ENCODE peak calls at places on chromosomes 2 and 18, in eight cellular contexts. One of them, this sample, is unnamed.

GRCh38 chr2:202488671-202489070 is 112.5 kb downstream of the BMPR2 start:
- DNase-seq in right atrium auricular region: no peak
- DNase-seq in pancreas: no peak
- DNase-seq in body of pancreas: no peak
- DNase-seq in psoas muscle: no peak
- DNase-seq in stomach: no peak
- DNase-seq in A673: no peak
- DNase-seq in gastrocnemius medialis: no peak
- DNase-seq in this sample: no peak

GRCh38 chr2:86633094-86633740 is 9.6 kb upstream of the RNF103 start:
- DNase-seq in pancreas: peak
- DNase-seq in right atrium auricular region: no peak
- DNase-seq in A673: no peak
- DNase-seq in psoas muscle: no peak
- DNase-seq in gastrocnemius medialis: no peak
- DNase-seq in stomach: peak
- DNase-seq in body of pancreas: peak
- DNase-seq in this sample: no peak

GRCh38 chr18:59180150-59180845 is 39.7 kb upstream of the GRP start:
- DNase-seq in gastrocnemius medialis: no peak
- DNase-seq in pancreas: no peak
- DNase-seq in stomach: no peak
- DNase-seq in A673: peak
- DNase-seq in psoas muscle: no peak
- DNase-seq in body of pancreas: no peak
- DNase-seq in right atrium auricular region: no peak
- DNase-seq in this sample: peak

GRCh38 chr2:68889500-68889899 is 18.3 kb upstream of the BMP10 start:
- DNase-seq in stomach: no peak
- DNase-seq in gastrocnemius medialis: no peak
- DNase-seq in body of pancreas: no peak
- DNase-seq in right atrium auricular region: no peak
- DNase-seq in A673: peak
- DNase-seq in pancreas: no peak
- DNase-seq in psoas muscle: no peak
- DNase-seq in this sample: no peak

GRCh38 chr2:128474014-128474961 is 155.6 kb upstream of the HS6ST1 start:
- DNase-seq in body of pancreas: no peak
- DNase-seq in right atrium auricular region: peak
- DNase-seq in gastrocnemius medialis: no peak
- DNase-seq in A673: no peak
- DNase-seq in stomach: no peak
- DNase-seq in psoas muscle: no peak
- DNase-seq in pancreas: no peak
- DNase-seq in this sample: no peak

GRCh38 chr2:108288534-108289106 is at the start of gene SULT1C2:
- DNase-seq in stomach: peak
- DNase-seq in pancreas: peak
- DNase-seq in gastrocnemius medialis: no peak
- DNase-seq in right atrium auricular region: no peak
- DNase-seq in psoas muscle: no peak
- DNase-seq in body of pancreas: peak
- DNase-seq in A673: peak
- DNase-seq in this sample: no peak

GRCh38 chr2:49224426-49225010 is 70.2 kb upstream of the FSHR start:
- DNase-seq in stomach: peak
- DNase-seq in gastrocnemius medialis: no peak
- DNase-seq in body of pancreas: peak
- DNase-seq in psoas muscle: no peak
- DNase-seq in right atrium auricular region: no peak
- DNase-seq in pancreas: peak
- DNase-seq in A673: no peak
- DNase-seq in this sample: no peak

GRCh38 chr2:60414731-60415130 is 138.7 kb downstream of the BCL11A start:
- DNase-seq in stomach: no peak
- DNase-seq in pancreas: no peak
- DNase-seq in psoas muscle: no peak
- DNase-seq in right atrium auricular region: no peak
- DNase-seq in A673: peak
- DNase-seq in gastrocnemius medialis: no peak
- DNase-seq in body of pancreas: no peak
- DNase-seq in this sample: peak

GRCh38 chr2:207227749-207228145 is 62.0 kb upstream of the KLF7 start:
- DNase-seq in pancreas: no peak
- DNase-seq in right atrium auricular region: no peak
- DNase-seq in body of pancreas: no peak
- DNase-seq in psoas muscle: no peak
- DNase-seq in A673: no peak
- DNase-seq in gastrocnemius medialis: no peak
- DNase-seq in stomach: no peak
- DNase-seq in this sample: no peak

GRCh38 chr2:99153921-99154604 is 679 bp downstream of the TSGA10 start:
- DNase-seq in right atrium auricular region: no peak
- DNase-seq in stomach: no peak
- DNase-seq in gastrocnemius medialis: peak
- DNase-seq in pancreas: no peak
- DNase-seq in A673: no peak
- DNase-seq in psoas muscle: no peak
- DNase-seq in body of pancreas: peak
- DNase-seq in this sample: no peak

GRCh38 chr2:77796397-77796796 is 274.2 kb upstream of the LRRTM4 start:
- DNase-seq in body of pancreas: no peak
- DNase-seq in gastrocnemius medialis: no peak
- DNase-seq in pancreas: no peak
- DNase-seq in right atrium auricular region: no peak
- DNase-seq in A673: peak
- DNase-seq in psoas muscle: no peak
- DNase-seq in stomach: no peak
- DNase-seq in this sample: no peak

GRCh38 chr18:60975419-60975818 is 357.8 kb upstream of the CDH20 start:
- DNase-seq in stomach: no peak
- DNase-seq in right atrium auricular region: no peak
- DNase-seq in A673: no peak
- DNase-seq in gastrocnemius medialis: no peak
- DNase-seq in body of pancreas: no peak
- DNase-seq in pancreas: no peak
- DNase-seq in psoas muscle: no peak
- DNase-seq in this sample: no peak

GRCh38 chr2:6423944-6424343 is 441.8 kb downstream of the CMPK2 start:
- DNase-seq in right atrium auricular region: no peak
- DNase-seq in pancreas: no peak
- DNase-seq in A673: peak
- DNase-seq in body of pancreas: no peak
- DNase-seq in stomach: no peak
- DNase-seq in psoas muscle: no peak
- DNase-seq in gastrocnemius medialis: no peak
- DNase-seq in this sample: peak

GRCh38 chr18:23300211-23300887 is 152.7 kb upstream of the RIOK3 start:
- DNase-seq in body of pancreas: no peak
- DNase-seq in psoas muscle: no peak
- DNase-seq in A673: peak
- DNase-seq in gastrocnemius medialis: no peak
- DNase-seq in pancreas: no peak
- DNase-seq in right atrium auricular region: no peak
- DNase-seq in stomach: no peak
- DNase-seq in this sample: no peak

GRCh38 chr2:226798422-226799210 is 1.0 kb downstream of the IRS1 start:
- DNase-seq in pancreas: peak
- DNase-seq in psoas muscle: peak
- DNase-seq in gastrocnemius medialis: peak
- DNase-seq in A673: peak
- DNase-seq in stomach: peak
- DNase-seq in right atrium auricular region: no peak
- DNase-seq in body of pancreas: peak
- DNase-seq in this sample: peak

GRCh38 chr2:226797989-226798421 is 1.6 kb downstream of the IRS1 start:
- DNase-seq in pancreas: no peak
- DNase-seq in stomach: peak
- DNase-seq in A673: peak
- DNase-seq in gastrocnemius medialis: peak
- DNase-seq in psoas muscle: no peak
- DNase-seq in body of pancreas: no peak
- DNase-seq in right atrium auricular region: no peak
- DNase-seq in this sample: no peak

GRCh38 chr2:226796012-226796839 is 3.4 kb downstream of the IRS1 start:
- DNase-seq in A673: peak
- DNase-seq in gastrocnemius medialis: no peak
- DNase-seq in right atrium auricular region: no peak
- DNase-seq in pancreas: peak
- DNase-seq in body of pancreas: no peak
- DNase-seq in psoas muscle: peak
- DNase-seq in stomach: no peak
- DNase-seq in this sample: peak

GRCh38 chr2:226796840-226797288 is 2.8 kb downstream of the IRS1 start:
- DNase-seq in A673: peak
- DNase-seq in psoas muscle: peak
- DNase-seq in right atrium auricular region: no peak
- DNase-seq in stomach: peak
- DNase-seq in pancreas: no peak
- DNase-seq in body of pancreas: no peak
- DNase-seq in gastrocnemius medialis: peak
- DNase-seq in this sample: peak

DNA sequence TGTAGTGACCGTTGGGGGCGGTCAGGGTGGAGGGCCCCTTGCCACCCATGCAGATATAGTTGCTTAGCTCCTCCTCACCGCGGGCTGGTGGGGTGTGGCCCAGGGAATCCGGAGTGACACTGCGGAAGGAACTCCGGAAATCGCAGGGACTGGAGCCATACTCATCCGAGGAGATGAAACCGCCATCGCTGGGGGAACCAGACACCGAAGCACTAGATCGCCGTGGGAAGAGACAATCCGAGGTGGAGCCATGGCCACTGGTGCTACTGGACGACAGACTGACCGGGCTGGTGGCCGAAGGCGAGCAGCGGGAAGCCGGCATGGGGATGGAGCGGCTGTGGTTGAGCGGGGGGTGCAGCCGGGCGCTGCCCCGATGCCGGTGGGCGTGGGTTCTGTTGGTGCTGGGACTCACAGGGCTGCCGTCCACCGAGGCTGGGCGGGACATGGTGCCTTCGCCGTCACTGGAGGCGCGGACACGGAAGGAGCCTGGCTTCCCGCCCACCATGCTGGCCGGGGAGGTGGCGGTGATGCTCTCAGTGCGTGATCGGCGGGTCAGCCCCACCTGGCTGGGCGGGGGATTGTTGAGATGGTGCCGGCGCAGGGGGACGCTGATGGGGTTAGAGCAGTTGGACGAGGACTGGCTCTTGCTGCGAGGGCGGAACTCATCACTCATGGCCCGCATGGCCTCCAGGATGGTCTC is 2.2 kb downstream of the IRS1 start:
- DNase-seq in pancreas: peak
- DNase-seq in right atrium auricular region: peak
- DNase-seq in body of pancreas: no peak
- DNase-seq in gastrocnemius medialis: peak
- DNase-seq in A673: peak
- DNase-seq in stomach: peak
- DNase-seq in psoas muscle: peak
- DNase-seq in this sample: peak
- H3K4me3 ChIP-seq in pancreas: peak
- H3K4me3 ChIP-seq in right atrium auricular region: peak
- H3K4me3 ChIP-seq in body of pancreas: no peak
- H3K4me3 ChIP-seq in gastrocnemius medialis: peak
- H3K4me3 ChIP-seq in A673: peak
- H3K4me3 ChIP-seq in stomach: peak
- H3K4me3 ChIP-seq in psoas muscle: peak
- H3K4me3 ChIP-seq in this sample: peak

DNA sequence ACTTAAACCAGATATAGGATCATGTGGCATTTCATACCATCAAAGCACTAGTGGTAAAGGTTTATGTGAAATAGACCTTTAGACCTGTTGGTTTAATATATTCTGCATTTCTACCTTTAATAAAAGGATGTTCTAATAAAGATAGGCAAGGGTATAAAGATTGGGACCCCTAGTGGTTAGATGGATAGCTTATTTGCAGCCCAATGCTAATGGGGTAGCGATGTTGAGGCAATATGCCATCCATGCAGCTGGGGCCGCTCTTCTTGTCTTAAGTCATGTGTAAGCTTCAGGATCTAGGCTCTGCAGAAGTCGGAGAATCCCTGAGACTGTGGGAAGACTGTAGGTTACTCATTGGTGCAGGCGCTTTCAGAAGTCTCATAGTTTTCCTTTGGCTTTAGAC is 114.9 kb downstream of the ICOS start:
- DNase-seq in stomach: no peak
- DNase-seq in gastrocnemius medialis: no peak
- DNase-seq in right atrium auricular region: no peak
- DNase-seq in A673: peak
- DNase-seq in body of pancreas: no peak
- DNase-seq in psoas muscle: no peak
- DNase-seq in pancreas: no peak
- DNase-seq in this sample: no peak
- TF ChIP-seq CTCF in stomach: no peak
- TF ChIP-seq CTCF in gastrocnemius medialis: no peak
- TF ChIP-seq CTCF in right atrium auricular region: no peak
- TF ChIP-seq CTCF in A673: peak
- TF ChIP-seq CTCF in body of pancreas: no peak
- TF ChIP-seq CTCF in psoas muscle: no peak
- TF ChIP-seq CTCF in pancreas: no peak
- TF ChIP-seq CTCF in this sample: no peak

DNA sequence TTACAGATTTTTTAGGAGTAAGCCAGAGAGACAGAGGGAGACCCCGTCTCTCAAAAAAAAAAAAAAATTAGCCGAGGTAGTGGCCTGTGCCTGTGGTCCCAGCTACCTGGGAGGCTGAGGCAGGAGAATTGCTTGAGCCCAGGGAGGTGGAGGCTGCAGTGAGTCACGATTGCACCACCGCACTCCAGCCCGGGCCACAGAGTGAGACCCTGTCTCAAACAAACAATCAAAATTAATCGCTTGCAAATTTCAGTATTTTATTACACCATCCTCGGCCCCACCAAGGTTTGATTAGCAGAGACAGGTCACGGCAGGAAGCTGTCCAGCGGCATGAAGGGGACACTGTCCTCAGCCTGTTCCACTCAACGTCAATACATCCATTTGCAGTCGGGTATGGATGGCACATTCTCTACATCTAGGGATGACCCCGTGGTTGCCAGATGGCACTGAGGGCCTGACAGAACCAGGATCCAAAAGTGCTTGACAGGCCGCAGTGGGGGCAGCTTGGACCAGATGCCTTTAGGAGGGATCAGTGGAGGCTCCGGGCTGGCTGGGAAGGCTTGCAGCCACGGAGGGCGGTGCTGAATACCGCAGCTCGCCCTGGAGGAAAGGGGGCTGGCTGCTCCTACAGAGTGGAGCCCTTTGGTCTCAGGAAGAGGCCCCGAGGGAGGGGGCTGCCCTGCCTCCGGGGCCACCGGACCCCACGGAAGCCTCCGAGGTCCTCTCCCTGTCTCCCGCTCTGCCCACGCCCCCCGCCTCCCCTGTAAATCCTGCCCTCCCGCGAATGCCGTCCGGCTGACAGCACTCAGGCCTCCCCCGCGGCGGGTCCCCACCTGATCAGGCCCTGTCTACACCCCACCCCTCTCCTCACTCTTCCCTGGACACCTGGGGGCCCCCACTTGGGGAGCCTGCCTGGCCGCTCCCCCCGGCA is 13.1 kb downstream of the ASPRV1 start:
- DNase-seq in pancreas: no peak
- DNase-seq in A673: no peak
- DNase-seq in gastrocnemius medialis: no peak
- DNase-seq in stomach: no peak
- DNase-seq in body of pancreas: no peak
- DNase-seq in right atrium auricular region: peak
- DNase-seq in psoas muscle: no peak
- DNase-seq in this sample: peak
- H3K4me3 ChIP-seq in pancreas: peak
- H3K4me3 ChIP-seq in A673: no peak
- H3K4me3 ChIP-seq in gastrocnemius medialis: no peak
- H3K4me3 ChIP-seq in stomach: peak
- H3K4me3 ChIP-seq in body of pancreas: no peak
- H3K4me3 ChIP-seq in right atrium auricular region: no peak
- H3K4me3 ChIP-seq in psoas muscle: no peak
- H3K4me3 ChIP-seq in this sample: no peak

GRCh38 chr2:17672583-17673317 is 80.9 kb downstream of the SMC6 start:
- DNase-seq in stomach: no peak
- DNase-seq in gastrocnemius medialis: no peak
- DNase-seq in A673: no peak
- DNase-seq in body of pancreas: no peak
- DNase-seq in psoas muscle: no peak
- DNase-seq in pancreas: no peak
- DNase-seq in right atrium auricular region: no peak
- DNase-seq in this sample: peak
- TF ChIP-seq CTCF in stomach: no peak
- TF ChIP-seq CTCF in gastrocnemius medialis: no peak
- TF ChIP-seq CTCF in A673: no peak
- TF ChIP-seq CTCF in body of pancreas: no peak
- TF ChIP-seq CTCF in psoas muscle: no peak
- TF ChIP-seq CTCF in pancreas: no peak
- TF ChIP-seq CTCF in right atrium auricular region: no peak
- TF ChIP-seq CTCF in this sample: no peak